ENCODE peak calls at places on chromosome 12, in four cellular contexts. One of them, this sample, is unnamed.

GRCh38 chr12:45122776-45123380 is 72.0 kb upstream of the DBX2 start:
- DNase-seq in cerebellum: no peak
- DNase-seq in stimulated activated CD4-positive, alpha-beta T cell treated with anti-CD3 and anti-CD28 coated beads, Interleukin-1b, Interleukin-23, amount 100 ng/mL, for 24 hours: no peak
- DNase-seq in GM06990: no peak
- DNase-seq in this sample: no peak

GRCh38 chr12:101854747-101855146 is 22.6 kb upstream of the DRAM1 start:
- DNase-seq in stimulated activated CD4-positive, alpha-beta T cell treated with anti-CD3 and anti-CD28 coated beads, Interleukin-1b, Interleukin-23, amount 100 ng/mL, for 24 hours: no peak
- DNase-seq in cerebellum: no peak
- DNase-seq in GM06990: peak
- DNase-seq in this sample: no peak

GRCh38 chr12:1662761-1663439 is 28.0 kb upstream of the ADIPOR2 start:
- DNase-seq in stimulated activated CD4-positive, alpha-beta T cell treated with anti-CD3 and anti-CD28 coated beads, Interleukin-1b, Interleukin-23, amount 100 ng/mL, for 24 hours: no peak
- DNase-seq in GM06990: peak
- DNase-seq in cerebellum: no peak
- DNase-seq in this sample: no peak

GRCh38 chr12:130787445-130788410 is 51.3 kb downstream of the STX2 start:
- DNase-seq in cerebellum: no peak
- DNase-seq in GM06990: no peak
- DNase-seq in stimulated activated CD4-positive, alpha-beta T cell treated with anti-CD3 and anti-CD28 coated beads, Interleukin-1b, Interleukin-23, amount 100 ng/mL, for 24 hours: no peak
- DNase-seq in this sample: no peak

GRCh38 chr12:2076196-2076570 is 23.4 kb downstream of the CACNA1C start:
- DNase-seq in cerebellum: no peak
- DNase-seq in stimulated activated CD4-positive, alpha-beta T cell treated with anti-CD3 and anti-CD28 coated beads, Interleukin-1b, Interleukin-23, amount 100 ng/mL, for 24 hours: no peak
- DNase-seq in GM06990: no peak
- DNase-seq in this sample: no peak

GRCh38 chr12:11885261-11886038 is 185.3 kb upstream of the BCL2L14 start:
- DNase-seq in stimulated activated CD4-positive, alpha-beta T cell treated with anti-CD3 and anti-CD28 coated beads, Interleukin-1b, Interleukin-23, amount 100 ng/mL, for 24 hours: no peak
- DNase-seq in cerebellum: no peak
- DNase-seq in GM06990: no peak
- DNase-seq in this sample: no peak

GRCh38 chr12:107200394-107200793 is 107.0 kb upstream of the CRY1 start:
- DNase-seq in GM06990: no peak
- DNase-seq in stimulated activated CD4-positive, alpha-beta T cell treated with anti-CD3 and anti-CD28 coated beads, Interleukin-1b, Interleukin-23, amount 100 ng/mL, for 24 hours: no peak
- DNase-seq in cerebellum: no peak
- DNase-seq in this sample: no peak

GRCh38 chr12:67035121-67035520 is 234.0 kb upstream of the CAND1 start:
- DNase-seq in GM06990: no peak
- DNase-seq in cerebellum: no peak
- DNase-seq in stimulated activated CD4-positive, alpha-beta T cell treated with anti-CD3 and anti-CD28 coated beads, Interleukin-1b, Interleukin-23, amount 100 ng/mL, for 24 hours: no peak
- DNase-seq in this sample: no peak

GRCh38 chr12:6548556-6549378 is 7.1 kb downstream of the IFFO1 start:
- DNase-seq in cerebellum: no peak
- DNase-seq in GM06990: no peak
- DNase-seq in stimulated activated CD4-positive, alpha-beta T cell treated with anti-CD3 and anti-CD28 coated beads, Interleukin-1b, Interleukin-23, amount 100 ng/mL, for 24 hours: no peak
- DNase-seq in this sample: no peak

GRCh38 chr12:2248901-2249381 is 196.2 kb downstream of the CACNA1C start:
- DNase-seq in stimulated activated CD4-positive, alpha-beta T cell treated with anti-CD3 and anti-CD28 coated beads, Interleukin-1b, Interleukin-23, amount 100 ng/mL, for 24 hours: no peak
- DNase-seq in GM06990: peak
- DNase-seq in cerebellum: no peak
- DNase-seq in this sample: no peak

GRCh38 chr12:43267782-43268181 is 284.2 kb downstream of the ADAMTS20 start:
- DNase-seq in cerebellum: no peak
- DNase-seq in stimulated activated CD4-positive, alpha-beta T cell treated with anti-CD3 and anti-CD28 coated beads, Interleukin-1b, Interleukin-23, amount 100 ng/mL, for 24 hours: no peak
- DNase-seq in GM06990: no peak
- DNase-seq in this sample: no peak

GRCh38 chr12:71664411-71665108 is 459 bp downstream of the THAP2 start:
- DNase-seq in stimulated activated CD4-positive, alpha-beta T cell treated with anti-CD3 and anti-CD28 coated beads, Interleukin-1b, Interleukin-23, amount 100 ng/mL, for 24 hours: peak
- DNase-seq in cerebellum: peak
- DNase-seq in GM06990: no peak
- DNase-seq in this sample: no peak

GRCh38 chr12:126811401-126811800 is 1455.6 kb upstream of the TMEM132C start:
- DNase-seq in stimulated activated CD4-positive, alpha-beta T cell treated with anti-CD3 and anti-CD28 coated beads, Interleukin-1b, Interleukin-23, amount 100 ng/mL, for 24 hours: no peak
- DNase-seq in GM06990: no peak
- DNase-seq in cerebellum: no peak
- DNase-seq in this sample: no peak

GRCh38 chr12:68804654-68805591 is 3.1 kb upstream of the MDM2 start:
- DNase-seq in cerebellum: no peak
- DNase-seq in GM06990: no peak
- DNase-seq in stimulated activated CD4-positive, alpha-beta T cell treated with anti-CD3 and anti-CD28 coated beads, Interleukin-1b, Interleukin-23, amount 100 ng/mL, for 24 hours: no peak
- DNase-seq in this sample: no peak

GRCh38 chr12:2389079-2389790 is 336.4 kb downstream of the CACNA1C start:
- DNase-seq in cerebellum: no peak
- DNase-seq in GM06990: no peak
- DNase-seq in stimulated activated CD4-positive, alpha-beta T cell treated with anti-CD3 and anti-CD28 coated beads, Interleukin-1b, Interleukin-23, amount 100 ng/mL, for 24 hours: no peak
- DNase-seq in this sample: no peak

GRCh38 chr12:122356192-122356635 is 66.3 kb downstream of the CLIP1 start:
- DNase-seq in stimulated activated CD4-positive, alpha-beta T cell treated with anti-CD3 and anti-CD28 coated beads, Interleukin-1b, Interleukin-23, amount 100 ng/mL, for 24 hours: peak
- DNase-seq in GM06990: peak
- DNase-seq in cerebellum: peak
- DNase-seq in this sample: no peak

GRCh38 chr12:98793121-98793520 is 148.0 kb downstream of the APAF1 start:
- DNase-seq in stimulated activated CD4-positive, alpha-beta T cell treated with anti-CD3 and anti-CD28 coated beads, Interleukin-1b, Interleukin-23, amount 100 ng/mL, for 24 hours: no peak
- DNase-seq in GM06990: no peak
- DNase-seq in cerebellum: no peak
- DNase-seq in this sample: no peak

GRCh38 chr12:46268349-46268616 is 560 bp downstream of the SLC38A1 start:
- DNase-seq in GM06990: no peak
- DNase-seq in cerebellum: no peak
- DNase-seq in stimulated activated CD4-positive, alpha-beta T cell treated with anti-CD3 and anti-CD28 coated beads, Interleukin-1b, Interleukin-23, amount 100 ng/mL, for 24 hours: no peak
- DNase-seq in this sample: no peak